ENCODE peak calls at places on chromosomes 13 and 19, in four cellular contexts. One of them, this sample, is unnamed.

GRCh38 chr19:55369651-55370304 is 485 bp downstream of the IL11 start:
- DNase-seq in upper lobe of left lung: peak; percentile 82
- DNase-seq in thoracic aorta: no peak
- DNase-seq in gastrocnemius medialis: no peak
- DNase-seq in this sample: no peak

GRCh38 chr19:3554254-3555083 is 2.9 kb downstream of the MFSD12 start:
- DNase-seq in upper lobe of left lung: no peak
- DNase-seq in thoracic aorta: no peak
- DNase-seq in gastrocnemius medialis: no peak
- DNase-seq in this sample: peak; percentile 36

GRCh38 chr13:88622362-88622973 is 951.3 kb downstream of the SLITRK5 start:
- DNase-seq in upper lobe of left lung: no peak
- DNase-seq in thoracic aorta: no peak
- DNase-seq in gastrocnemius medialis: no peak
- DNase-seq in this sample: peak; percentile 1

GRCh38 chr13:99356216-99357089 is 49.3 kb upstream of the GPR183 start:
- DNase-seq in upper lobe of left lung: no peak
- DNase-seq in thoracic aorta: no peak
- DNase-seq in gastrocnemius medialis: no peak
- DNase-seq in this sample: no peak

GRCh38 chr13:40342901-40343300 is 323.5 kb downstream of the FOXO1 start:
- DNase-seq in upper lobe of left lung: no peak
- DNase-seq in thoracic aorta: no peak
- DNase-seq in gastrocnemius medialis: no peak
- DNase-seq in this sample: no peak

GRCh38 chr13:112522578-112522977 is 65.4 kb downstream of the TUBGCP3 start:
- DNase-seq in upper lobe of left lung: no peak
- DNase-seq in thoracic aorta: no peak
- DNase-seq in gastrocnemius medialis: no peak
- DNase-seq in this sample: no peak

GRCh38 chr19:18697680-18698079 is 14.2 kb downstream of the CRTC1 start:
- DNase-seq in upper lobe of left lung: no peak
- DNase-seq in thoracic aorta: no peak
- DNase-seq in gastrocnemius medialis: peak; percentile 66
- DNase-seq in this sample: no peak

GRCh38 chr13:99600318-99600717 is 99.0 kb downstream of the TM9SF2 start:
- DNase-seq in upper lobe of left lung: no peak
- DNase-seq in thoracic aorta: no peak
- DNase-seq in gastrocnemius medialis: no peak
- DNase-seq in this sample: no peak

GRCh38 chr19:3821857-3822364 is 35.7 kb upstream of the MATK start:
- DNase-seq in upper lobe of left lung: peak; percentile 97
- DNase-seq in thoracic aorta: no peak
- DNase-seq in gastrocnemius medialis: peak; percentile 28
- DNase-seq in this sample: peak; percentile 90

GRCh38 chr19:31160346-31160926 is 188.8 kb downstream of the TSHZ3 start:
- DNase-seq in upper lobe of left lung: no peak
- DNase-seq in thoracic aorta: no peak
- DNase-seq in gastrocnemius medialis: no peak
- DNase-seq in this sample: no peak

GRCh38 chr13:75585153-75585552 is 35.6 kb downstream of the UCHL3 start:
- DNase-seq in upper lobe of left lung: no peak
- DNase-seq in thoracic aorta: no peak
- DNase-seq in gastrocnemius medialis: no peak
- DNase-seq in this sample: no peak

GRCh38 chr13:67438465-67438864 is 208.3 kb upstream of the PCDH9 start:
- DNase-seq in upper lobe of left lung: no peak
- DNase-seq in thoracic aorta: no peak
- DNase-seq in gastrocnemius medialis: no peak
- DNase-seq in this sample: no peak

GRCh38 chr19:1959928-1960589 is 19.1 kb downstream of the CSNK1G2 start:
- DNase-seq in upper lobe of left lung: peak; percentile 73
- DNase-seq in thoracic aorta: no peak
- DNase-seq in gastrocnemius medialis: no peak
- DNase-seq in this sample: no peak

GRCh38 chr19:57512845-57513244 is 13.1 kb downstream of the ZNF773 start:
- DNase-seq in upper lobe of left lung: no peak
- DNase-seq in thoracic aorta: no peak
- DNase-seq in gastrocnemius medialis: no peak
- DNase-seq in this sample: no peak

GRCh38 chr19:8396563-8397203 is 6.5 kb downstream of the RAB11B start:
- DNase-seq in upper lobe of left lung: peak; percentile 88
- DNase-seq in thoracic aorta: no peak
- DNase-seq in gastrocnemius medialis: peak; percentile 54
- DNase-seq in this sample: peak; percentile 56

GRCh38 chr19:8397746-8398721 is 7.9 kb downstream of the RAB11B start:
- DNase-seq in upper lobe of left lung: peak; percentile 65
- DNase-seq in thoracic aorta: no peak
- DNase-seq in gastrocnemius medialis: no peak
- DNase-seq in this sample: no peak

GRCh38 chr19:8396185-8396562 is 6.0 kb downstream of the RAB11B start:
- DNase-seq in upper lobe of left lung: no peak
- DNase-seq in thoracic aorta: no peak
- DNase-seq in gastrocnemius medialis: no peak
- DNase-seq in this sample: no peak

GRCh38 chr19:8395621-8396082 is 5.5 kb downstream of the RAB11B start:
- DNase-seq in upper lobe of left lung: peak; percentile 48
- DNase-seq in thoracic aorta: no peak
- DNase-seq in gastrocnemius medialis: no peak
- DNase-seq in this sample: no peak

DNA sequence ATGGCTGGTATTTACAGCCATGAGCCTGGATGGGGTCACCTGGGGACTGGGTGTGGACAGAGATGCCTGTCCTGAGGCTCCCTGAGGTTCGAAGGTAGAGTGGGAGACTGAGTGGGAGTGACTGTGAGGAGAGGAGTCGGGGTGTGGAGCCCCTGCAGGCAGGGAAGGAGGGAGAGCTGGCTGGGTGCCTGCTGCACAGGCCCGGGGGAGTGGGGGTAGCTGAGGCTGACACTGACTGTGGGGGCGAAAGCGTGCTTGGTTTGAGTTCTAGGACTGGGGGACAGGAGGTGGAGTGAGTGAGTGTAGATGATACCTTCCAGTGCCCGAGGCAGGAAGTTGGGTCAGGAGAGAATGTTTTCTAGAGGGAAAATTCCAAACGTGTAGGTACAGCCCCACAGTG is 7.1 kb downstream of the RAB11B start:
- DNase-seq in upper lobe of left lung: peak; percentile 50
- DNase-seq in thoracic aorta: no peak
- DNase-seq in gastrocnemius medialis: no peak
- DNase-seq in this sample: no peak
- H3K27ac ChIP-seq in upper lobe of left lung: peak overlapping the region; percentile 42
- H3K27ac ChIP-seq in thoracic aorta: no peak overlapping the region
- H3K27ac ChIP-seq in gastrocnemius medialis: no peak overlapping the region
- H3K27ac ChIP-seq in this sample: no peak overlapping the region

DNA sequence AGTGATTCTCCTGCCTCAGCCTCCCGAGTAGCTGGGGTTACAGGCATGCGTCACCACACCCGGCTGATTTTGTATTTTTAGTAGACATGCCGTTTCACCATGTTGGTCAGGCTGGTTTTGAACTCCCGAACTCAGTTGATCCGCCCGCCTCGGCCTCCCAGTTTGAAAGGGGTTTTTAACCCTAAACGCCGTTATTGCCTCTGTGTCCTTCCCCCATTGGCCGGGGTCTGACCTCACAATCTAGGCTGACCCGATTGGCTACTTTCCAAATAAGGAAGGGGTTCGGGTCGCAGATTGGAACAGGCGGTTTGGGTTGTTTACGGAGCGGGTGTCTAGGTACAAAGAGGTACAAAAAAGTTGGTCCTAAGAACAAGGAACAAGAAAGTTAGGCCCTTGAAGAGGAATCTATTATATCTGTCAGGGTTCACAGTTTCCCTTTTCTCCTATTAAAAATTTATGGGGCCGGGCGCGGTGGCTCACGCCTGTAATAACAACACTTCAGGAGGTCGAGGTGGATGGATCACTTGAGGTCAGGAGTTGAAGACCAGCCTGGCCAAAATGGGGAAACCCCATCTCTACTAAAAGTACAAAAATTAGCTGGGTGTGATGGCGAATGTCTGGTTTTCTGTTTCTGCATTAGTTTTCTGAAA is 1.0 kb downstream of the ZNF253 start:
- DNase-seq in upper lobe of left lung: no peak
- DNase-seq in thoracic aorta: no peak
- DNase-seq in gastrocnemius medialis: no peak
- DNase-seq in this sample: peak; percentile 37
- TF ChIP-seq CTCF in upper lobe of left lung: no peak
- TF ChIP-seq CTCF in thoracic aorta: no peak
- TF ChIP-seq CTCF in gastrocnemius medialis: no peak
- TF ChIP-seq CTCF in this sample: no peak

GRCh38 chr13:51717786-51718398 is 86.1 kb downstream of the DHRS12 start:
- DNase-seq in upper lobe of left lung: no peak
- DNase-seq in thoracic aorta: no peak
- DNase-seq in gastrocnemius medialis: no peak
- DNase-seq in this sample: no peak

GRCh38 chr13:51713807-51714206 is 90.2 kb downstream of the DHRS12 start:
- DNase-seq in upper lobe of left lung: no peak
- DNase-seq in thoracic aorta: no peak
- DNase-seq in gastrocnemius medialis: no peak
- DNase-seq in this sample: no peak

GRCh38 chr13:51715613-51716012 is 88.3 kb downstream of the DHRS12 start:
- DNase-seq in upper lobe of left lung: no peak
- DNase-seq in thoracic aorta: no peak
- DNase-seq in gastrocnemius medialis: no peak
- DNase-seq in this sample: no peak

GRCh38 chr13:51714663-51715168 is 89.2 kb downstream of the DHRS12 start:
- DNase-seq in upper lobe of left lung: no peak
- DNase-seq in thoracic aorta: no peak
- DNase-seq in gastrocnemius medialis: no peak
- DNase-seq in this sample: no peak
- H3K27ac ChIP-seq in upper lobe of left lung: no peak overlapping the region
- H3K27ac ChIP-seq in thoracic aorta: no peak overlapping the region
- H3K27ac ChIP-seq in gastrocnemius medialis: no peak overlapping the region
- H3K27ac ChIP-seq in this sample: no peak overlapping the region

GRCh38 chr13:74248477-74248876 is 114.3 kb upstream of the KLF12 start:
- DNase-seq in upper lobe of left lung: no peak
- DNase-seq in thoracic aorta: no peak
- DNase-seq in gastrocnemius medialis: no peak
- DNase-seq in this sample: no peak
- TF ChIP-seq CTCF in upper lobe of left lung: no peak
- TF ChIP-seq CTCF in thoracic aorta: no peak
- TF ChIP-seq CTCF in gastrocnemius medialis: no peak
- TF ChIP-seq CTCF in this sample: no peak

DNA sequence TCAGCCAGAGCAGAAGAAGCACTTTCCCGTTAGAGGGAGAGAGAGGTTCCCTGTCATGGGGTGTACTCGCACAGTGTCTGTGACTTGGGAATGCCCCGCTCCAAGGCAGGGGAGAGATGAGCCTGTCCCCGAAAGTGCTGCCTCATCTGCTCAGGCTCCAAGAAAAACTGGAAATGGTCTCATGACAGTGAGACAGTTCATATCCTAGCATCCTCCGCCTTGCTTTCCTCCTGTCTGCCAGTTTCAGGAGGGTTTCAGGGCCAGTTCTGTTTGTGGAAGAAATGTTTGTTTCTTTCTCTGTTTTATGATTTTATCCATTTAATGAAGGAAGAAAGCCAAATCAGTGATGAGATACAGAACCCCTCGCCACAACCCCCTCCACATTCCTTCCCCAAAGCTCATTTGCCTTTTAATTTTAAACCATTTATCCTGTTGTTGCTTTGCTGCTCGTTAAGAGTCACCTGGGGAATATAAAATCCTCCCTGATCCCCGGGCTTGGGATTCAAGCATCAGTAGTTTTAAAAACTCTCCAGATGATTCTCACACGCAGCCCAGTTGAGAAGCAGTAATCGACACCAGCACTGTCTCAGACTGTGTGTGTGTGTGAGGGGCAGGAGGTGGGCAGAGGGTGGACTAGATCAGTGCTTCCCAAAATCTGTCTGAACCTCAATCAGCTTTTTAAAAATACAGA is 144.6 kb upstream of the UBL3 start:
- DNase-seq in upper lobe of left lung: no peak
- DNase-seq in thoracic aorta: no peak
- DNase-seq in gastrocnemius medialis: no peak
- DNase-seq in this sample: no peak
- H3K27ac ChIP-seq in upper lobe of left lung: no peak overlapping the region
- H3K27ac ChIP-seq in thoracic aorta: no peak overlapping the region
- H3K27ac ChIP-seq in gastrocnemius medialis: peak overlapping the region; percentile 29
- H3K27ac ChIP-seq in this sample: no peak overlapping the region

DNA sequence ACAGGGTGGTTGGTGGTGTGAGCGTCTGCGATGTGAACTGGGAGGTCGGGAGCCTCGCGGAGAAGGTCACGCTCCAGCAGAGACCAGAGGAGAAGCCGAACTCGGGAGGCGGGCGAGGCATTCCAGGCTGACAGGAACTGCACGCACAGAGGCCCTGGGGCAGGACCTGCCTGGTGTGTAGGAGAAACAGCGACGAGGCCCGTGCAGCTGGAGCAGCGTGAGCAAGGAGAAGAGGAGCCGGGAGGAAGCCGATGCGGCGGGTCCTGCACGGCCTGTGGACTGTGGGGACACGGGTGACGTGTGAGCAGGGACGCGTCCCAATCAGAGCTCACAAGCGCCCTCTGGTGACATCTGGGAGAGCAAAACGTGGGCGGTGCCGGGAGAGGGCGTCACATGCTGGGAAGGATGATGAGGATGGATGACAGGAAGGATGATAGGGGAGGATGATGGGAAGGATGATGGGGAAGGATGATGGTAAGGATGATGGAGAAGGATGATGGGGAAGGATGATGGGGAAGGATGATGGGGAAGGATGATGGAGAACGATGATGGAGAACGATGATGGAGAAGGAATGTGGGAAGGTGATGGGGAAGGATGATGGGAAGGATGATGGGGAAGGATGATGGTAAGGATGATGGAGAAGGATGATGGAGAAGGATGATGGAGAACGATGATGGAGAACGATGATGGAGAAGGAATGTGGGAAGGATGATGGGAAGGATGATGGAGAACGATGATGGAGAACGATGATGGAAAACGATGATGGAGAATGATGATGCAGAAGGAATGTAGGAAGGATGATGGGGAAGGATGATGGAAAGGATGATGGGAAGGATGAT is 16.1 kb upstream of the MADCAM1 start:
- DNase-seq in upper lobe of left lung: peak; percentile 87
- DNase-seq in thoracic aorta: peak; percentile 38
- DNase-seq in gastrocnemius medialis: peak; percentile 58
- DNase-seq in this sample: peak; percentile 22
- TF ChIP-seq CTCF in upper lobe of left lung: peak; percentile 58
- TF ChIP-seq CTCF in thoracic aorta: peak; percentile 42
- TF ChIP-seq CTCF in gastrocnemius medialis: peak; percentile 35
- TF ChIP-seq CTCF in this sample: no peak